ENCODE peak calls at places on chromosomes 3 and 15, in five cellular contexts. F is choroid plexus epithelial cell, W is HCT116, Z is heart right ventricle, E is fibroblast of the aortic adventitia. O is an unnamed sample.

GRCh38 chr15:62874933-62875625 is 167.5 kb upstream of the TPM1 start:
- DNase-seq in F (no peak), W (no peak), E (peak; percentile 76), Z (peak; percentile 23), O (no peak)

GRCh38 chr15:92714071-92714456 is 58.5 kb upstream of the FAM174B start:
- DNase-seq in W (no peak), F (peak; percentile 32), E (peak; percentile 27), Z (no peak), O (peak; percentile 39)

GRCh38 chr3:67327582-67327981 is 326.8 kb downstream of the SUCLG2 start:
- DNase-seq in E (no peak), W (no peak), Z (no peak), F (no peak), O (no peak)

GRCh38 chr3:70716832-70717231 is 404.4 kb upstream of the MDFIC2 start:
- DNase-seq in Z (peak; percentile 14), F (peak; percentile 84), E (peak; percentile 76), W (no peak), O (peak; percentile 71)

GRCh38 chr3:8652323-8652987 is 7.9 kb upstream of the SSUH2 start:
- DNase-seq in E (no peak), F (no peak), Z (no peak), W (no peak), O (no peak)

GRCh38 chr3:164498917-164499316 is 579.4 kb downstream of the SI start:
- DNase-seq in E (no peak), W (no peak), F (no peak), Z (no peak), O (no peak)

GRCh38 chr15:25175789-25176615 is 221.2 kb downstream of the SNRPN start:
- DNase-seq in E (no peak), W (no peak), F (no peak), Z (no peak), O (no peak)

GRCh38 chr3:156728267-156728985 is 54.0 kb downstream of the TIPARP start:
- DNase-seq in Z (no peak), E (no peak), W (no peak), F (no peak), O (no peak)

GRCh38 chr15:62777657-62778056 is 264.9 kb upstream of the TPM1 start:
- DNase-seq in F (no peak), E (no peak), W (no peak), Z (no peak), O (no peak)

GRCh38 chr3:112519424-112520001 is 20.2 kb upstream of the BTLA start:
- DNase-seq in W (peak; percentile 51), F (peak; percentile 93), E (peak; percentile 92), Z (no peak), O (peak; percentile 89)

GRCh38 chr3:160225181-160226025 is at the start of gene C3orf80:
- DNase-seq in Z (peak; percentile 41), F (peak; percentile 27), W (peak; percentile 21), E (peak; percentile 21), O (peak; percentile 28)

GRCh38 chr3:75294124-75294523 is 370.0 kb upstream of the FRG2C start:
- DNase-seq in Z (peak; percentile 36), E (peak; percentile 43), W (no peak), F (peak; percentile 36), O (peak; percentile 35)

GRCh38 chr15:98067339-98067738 is 106.8 kb downstream of the ARRDC4 start:
- DNase-seq in Z (no peak), W (no peak), E (peak; percentile 16), F (peak; percentile 24), O (no peak)

GRCh38 chr3:13235079-13235478 is 161.8 kb upstream of the IQSEC1 start:
- DNase-seq in F (no peak), E (no peak), W (no peak), Z (no peak), O (no peak)

GRCh38 chr15:69090197-69090948 is 70.1 kb upstream of the GLCE start:
- DNase-seq in E (peak; percentile 31), W (no peak), F (peak; percentile 78), Z (no peak), O (peak; percentile 66)

GRCh38 chr15:40584191-40584590 is 9.9 kb upstream of the KNL1 start:
- DNase-seq in W (no peak), F (no peak), E (no peak), Z (no peak), O (no peak)

GRCh38 chr3:188780188-188781147 is 391.3 kb upstream of the TPRG1 start:
- DNase-seq in E (peak; percentile 57), Z (no peak), W (no peak), F (peak; percentile 88), O (peak; percentile 94)

GRCh38 chr15:45631831-45632230 is 3.0 kb upstream of the SQOR start:
- DNase-seq in Z (no peak), F (peak; percentile 15), E (no peak), W (no peak), O (peak; percentile 31)

GRCh38 chr15:90400759-90401314 is 12.8 kb downstream of the IQGAP1 start:
- DNase-seq in F (peak; percentile 97), W (peak; percentile 91), E (peak; percentile 95), Z (peak; percentile 39), O (peak; percentile 97)

GRCh38 chr15:60932051-60932915 is 296.8 kb downstream of the RORA start:
- DNase-seq in F (peak; percentile 45), W (peak; percentile 19), Z (no peak), E (peak; percentile 65), O (peak; percentile 74)

GRCh38 chr3:127182848-127183714 is 9.8 kb upstream of the PRR23E start:
- DNase-seq in E (no peak), W (peak; percentile 6), F (no peak), Z (no peak), O (no peak)

GRCh38 chr15:58252586-58253323 is 114.6 kb downstream of the AQP9 start:
- DNase-seq in E (no peak), F (no peak), W (no peak), Z (no peak), O (no peak)

GRCh38 chr3:40108643-40109042 is 200.9 kb upstream of the EIF1B start:
- DNase-seq in W (no peak), F (no peak), Z (no peak), E (no peak), O (no peak)

GRCh38 chr3:39804951-39805350 is 4.5 kb upstream of the MYRIP start:
- DNase-seq in W (no peak), E (peak; percentile 56), Z (no peak), F (no peak), O (peak; percentile 19)

GRCh38 chr3:67000006-67000405 is 1.9 kb downstream of the KBTBD8 start:
- DNase-seq in F (peak; percentile 88), Z (no peak), W (no peak), E (peak; percentile 74), O (peak; percentile 28)

GRCh38 chr15:52679232-52680040 is at the start of gene ATOSA:
- DNase-seq in W (peak; percentile 69), F (peak; percentile 90), Z (peak; percentile 90), E (peak; percentile 84), O (peak; percentile 87)

GRCh38 chr15:29921130-29921601 is 98.9 kb upstream of the TJP1 start:
- DNase-seq in Z (no peak), W (peak; percentile 59), F (no peak), E (no peak), O (no peak)

GRCh38 chr3:49181351-49181750 is 10.0 kb downstream of the KLHDC8B start:
- DNase-seq in F (no peak), Z (no peak), W (no peak), E (no peak), O (no peak)

GRCh38 chr3:128846501-128846900 is 32.9 kb upstream of the ACAD9 start:
- DNase-seq in E (no peak), W (no peak), F (no peak), Z (no peak), O (no peak)
- TF ChIP-seq CTCF in E (no peak), W (no peak), F (no peak), Z (no peak), O (no peak)

GRCh38 chr15:37096878-37097568 is 3.3 kb downstream of the MEIS2 start:
- DNase-seq in F (peak; percentile 40), Z (no peak), W (no peak), E (peak; percentile 46), O (no peak)

GRCh38 chr15:37094542-37095196 is 5.7 kb downstream of the MEIS2 start:
- DNase-seq in E (peak; percentile 82), W (no peak), F (peak; percentile 41), Z (no peak), O (peak; percentile 63)

GRCh38 chr15:37093480-37094410 is 6.6 kb downstream of the MEIS2 start:
- DNase-seq in Z (no peak), F (peak; percentile 74), E (peak; percentile 81), W (no peak), O (peak; percentile 75)

GRCh38 chr15:37095993-37096877 is 4.1 kb downstream of the MEIS2 start:
- DNase-seq in F (no peak), E (peak; percentile 53), W (no peak), Z (no peak), O (peak; percentile 66)

GRCh38 chr15:37095197-37095992 is 5.0 kb downstream of the MEIS2 start:
- DNase-seq in W (no peak), E (no peak), Z (peak; percentile 32), F (peak; percentile 39), O (peak; percentile 60)
- H3K4me3 ChIP-seq in W (no peak overlapping the region), E (peak overlapping the region; percentile 94), Z (peak overlapping the region; percentile 83), F (peak overlapping the region; percentile 93), O (peak overlapping the region; percentile 90)

DNA sequence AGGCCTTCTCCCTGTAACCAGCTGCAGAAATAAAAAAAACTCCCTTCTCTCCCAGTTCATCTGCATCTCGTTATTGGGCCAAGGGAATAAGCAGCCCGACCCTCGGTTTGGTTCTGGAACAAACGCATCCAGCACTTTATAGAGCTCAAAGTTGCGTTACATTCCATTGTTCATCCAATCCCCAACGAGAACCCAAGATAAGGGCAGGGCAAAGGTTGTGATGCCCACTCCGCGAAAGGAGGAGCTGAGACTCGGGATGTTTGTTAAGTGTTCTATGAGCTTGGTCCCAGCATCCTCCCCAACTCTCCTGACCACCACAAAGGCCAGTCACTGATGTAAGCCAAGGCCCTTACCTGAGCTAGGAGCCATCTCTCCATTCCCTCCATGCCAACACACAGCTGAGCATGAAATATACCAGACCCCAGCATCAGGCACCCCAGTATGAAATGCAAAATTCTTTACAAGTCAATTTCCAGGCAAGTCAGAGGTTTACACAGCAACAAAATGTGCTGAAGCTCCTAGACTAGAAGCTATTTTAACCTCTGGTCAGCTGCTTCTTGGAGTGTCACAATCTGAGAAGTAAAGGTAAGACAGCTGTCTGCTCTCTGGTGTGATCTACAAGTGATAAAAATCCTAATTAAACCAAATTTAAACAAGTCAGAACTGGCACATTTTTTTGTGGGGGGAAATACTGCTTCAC is 17.9 kb downstream of the CCDC12 start:
- DNase-seq in W (no peak), E (no peak), Z (no peak), F (peak; percentile 44), O (no peak)
- TF ChIP-seq CTCF in W (no peak), E (no peak), Z (no peak), F (no peak), O (no peak)

DNA sequence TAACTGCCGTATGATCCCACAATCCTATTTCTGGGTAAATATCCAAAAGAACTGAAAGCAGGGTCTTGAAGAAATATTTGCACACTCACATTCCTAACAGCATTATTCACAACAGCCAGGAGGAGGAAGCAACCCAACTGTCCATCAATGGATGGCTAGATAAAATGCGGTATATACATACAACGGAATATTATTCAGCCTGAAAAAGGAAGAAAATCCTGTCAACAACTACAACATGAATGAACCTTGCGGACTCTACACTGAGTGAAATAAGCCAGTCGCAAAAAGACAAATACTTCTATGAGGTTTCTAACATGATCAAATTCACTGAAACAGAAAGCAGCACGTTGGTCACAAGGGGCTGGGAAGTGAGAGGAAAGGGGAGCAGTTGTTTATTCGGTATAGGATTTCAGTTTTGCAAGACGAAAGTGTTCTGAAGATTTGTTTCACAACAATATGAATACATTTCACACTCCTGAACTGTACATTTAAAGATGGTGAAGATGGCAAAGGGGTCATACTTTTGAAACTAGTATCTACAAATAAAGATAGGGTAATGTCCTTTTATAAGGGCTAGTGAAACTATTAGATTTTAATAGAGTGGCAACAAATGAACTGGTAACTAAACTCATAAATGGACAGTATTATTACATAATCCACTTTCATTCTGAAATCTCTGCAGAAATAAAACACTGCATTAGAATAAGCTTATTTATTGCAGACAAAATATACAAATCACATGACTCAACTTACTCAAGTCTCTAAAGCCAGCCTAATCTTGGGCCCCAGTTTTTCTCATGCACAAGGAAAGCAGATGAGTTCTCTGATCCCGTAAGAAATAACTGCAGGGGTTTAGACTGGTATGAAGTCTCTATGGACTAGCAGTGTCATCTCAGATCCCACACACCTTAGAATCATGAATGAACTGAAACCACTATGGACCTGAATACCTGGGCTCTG is 6.0 kb downstream of the DLG1 start:
- DNase-seq in E (no peak), Z (no peak), F (peak; percentile 76), W (no peak), O (no peak)
- H3K4me3 ChIP-seq in E (no peak overlapping the region), Z (no peak overlapping the region), F (no peak overlapping the region), W (no peak overlapping the region), O (no peak overlapping the region)

O was measured in cardiac fibroblast.